ENCODE peak calls at places on chromosomes 4 and X, in seven cellular contexts. P is stimulated activated naive B cell treated with anti-CD40 and anti-IgM and Interleukin-4, amounts not matched to agents 10 μg/mL and 1 μg/mL and 100 μg/mL, for 72 hours; A is naive B cell; K is right lobe of liver; R is SJSA1; H is stimulated activated CD4-positive, alpha-beta T cell treated with anti-CD3 and anti-CD28 coated beads, Interleukin-15, amount 100 ng/mL, for 24 hours; J is transverse colon. W is an unnamed sample.

GRCh38 chrX:46582964-46583363 is 9.4 kb downstream of the CHST7 start:
- DNase-seq in R (peak; percentile 55), H (no peak), J (no peak), K (no peak), P (no peak), A (no peak), W (peak; percentile 22)

GRCh38 chr4:128810331-128810870 is 901 bp downstream of the JADE1 start:
- DNase-seq in J (peak; percentile 43), P (peak; percentile 30), R (no peak), A (no peak), H (peak; percentile 39), K (peak; percentile 41), W (peak; percentile 39)

GRCh38 chr4:182881928-182882327 is 35.3 kb downstream of the DCTD start:
- DNase-seq in R (no peak), P (no peak), H (no peak), A (no peak), J (no peak), K (peak; percentile 62), W (no peak)

GRCh38 chr4:120616041-120616440 is 306.5 kb downstream of the PRDM5 start:
- DNase-seq in H (no peak), J (no peak), A (no peak), R (no peak), K (no peak), P (no peak), W (no peak)

GRCh38 chr4:79983431-79983830 is 89.6 kb downstream of the ANTXR2 start:
- DNase-seq in J (no peak), H (no peak), P (no peak), R (no peak), A (no peak), K (no peak), W (no peak)

GRCh38 chr4:121790976-121791375 is 10.1 kb upstream of the EXOSC9 start:
- DNase-seq in H (no peak), K (no peak), J (no peak), R (no peak), A (no peak), P (no peak), W (no peak)

GRCh38 chr4:16197842-16198241 is 28.4 kb downstream of the TAPT1 start:
- DNase-seq in P (no peak), K (no peak), J (no peak), R (no peak), A (no peak), H (no peak), W (peak; percentile 13)

GRCh38 chr4:121324331-121324730 is 56.5 kb downstream of the QRFPR start:
- DNase-seq in P (no peak), R (no peak), A (no peak), J (no peak), H (no peak), K (no peak), W (no peak)

GRCh38 chr4:67030636-67031035 is 514.7 kb downstream of the CENPC start:
- DNase-seq in K (no peak), J (no peak), H (no peak), A (no peak), P (no peak), R (no peak), W (no peak)

GRCh38 chrX:19257001-19257400 is 86.7 kb upstream of the PDHA1 start:
- DNase-seq in H (no peak), R (no peak), A (no peak), K (no peak), P (no peak), J (no peak), W (no peak)

GRCh38 chr4:83370640-83370906 is 35.9 kb upstream of the HPSE start:
- DNase-seq in H (no peak), K (no peak), J (no peak), A (no peak), P (no peak), R (no peak), W (no peak)

GRCh38 chr4:78320353-78320935 is 231.1 kb upstream of the ANXA3 start:
- DNase-seq in P (no peak), K (no peak), A (no peak), R (no peak), J (no peak), H (no peak), W (no peak)

GRCh38 chrX:49627030-49627777 is 28.4 kb downstream of the GAGE1 start:
- DNase-seq in P (peak; percentile 3), H (peak; percentile 34), A (no peak), R (no peak), K (no peak), J (no peak), W (no peak)

GRCh38 chr4:42555828-42556227 is 101.1 kb downstream of the ATP8A1 start:
- DNase-seq in J (no peak), H (no peak), K (no peak), R (no peak), A (no peak), P (no peak), W (peak; percentile 6)

GRCh38 chr4:139247656-139248238 is 32.3 kb downstream of the MGARP start:
- DNase-seq in P (no peak), A (no peak), K (no peak), R (no peak), J (no peak), H (no peak), W (no peak)

GRCh38 chrX:51215266-51215665 is 117.4 kb upstream of the NUDT10 start:
- DNase-seq in A (no peak), R (no peak), H (no peak), K (no peak), J (no peak), P (no peak), W (no peak)

GRCh38 chrX:2401590-2402360 is 99.0 kb downstream of the DHRSX start:
- DNase-seq in J (no peak), P (no peak), A (no peak), K (no peak), H (no peak), R (no peak), W (no peak)

W was measured in kidney glomerular epithelial cell.